ENCODE peak calls at places on chromosomes 11 and 22, in six cellular contexts. O, H, G, B, T and A are unnamed samples.

GRCh38 chr11:71179877-71180276 is 72.5 kb downstream of the SHANK2 start:
- DNase-seq in O (no peak), H (peak), G (no peak), B (no peak), T (no peak), A (no peak)

GRCh38 chr11:12007769-12008737 is at the start of gene DKK3:
- DNase-seq in O (no peak), H (no peak), G (no peak), B (peak), T (peak), A (no peak)

GRCh38 chr11:91164452-91164822 is 941.6 kb upstream of the CHORDC1 start:
- DNase-seq in O (peak), H (no peak), G (peak), B (no peak), T (peak), A (no peak)

GRCh38 chr22:42720263-42721044 is at the start of gene A4GALT:
- DNase-seq in O (no peak), H (no peak), G (no peak), B (no peak), T (no peak), A (peak)

GRCh38 chr22:46058591-46059519 is 81.9 kb upstream of the WNT7B start:
- DNase-seq in O (peak), H (peak), G (no peak), B (no peak), T (peak), A (no peak)

GRCh38 chr11:13051257-13051656 is 42.1 kb downstream of the RASSF10 start:
- DNase-seq in O (no peak), H (no peak), G (no peak), B (no peak), T (no peak), A (no peak)

GRCh38 chr11:40293655-40294342 is 1165.7 kb downstream of the LRRC4C start:
- DNase-seq in O (peak), H (peak), G (peak), B (peak), T (peak), A (peak)

GRCh38 chr22:23939017-23939357 is 22.0 kb downstream of the GSTT2B start:
- DNase-seq in O (no peak), H (no peak), G (no peak), B (no peak), T (no peak), A (no peak)

GRCh38 chr11:34204396-34205279 is 99.2 kb downstream of the NAT10 start:
- DNase-seq in O (no peak), H (no peak), G (no peak), B (no peak), T (no peak), A (no peak)

GRCh38 chr22:35632902-35633301 is 15.3 kb upstream of the APOL6 start:
- DNase-seq in O (no peak), H (no peak), G (no peak), B (no peak), T (no peak), A (no peak)

GRCh38 chr11:94775576-94776327 is 7.6 kb downstream of the AMOTL1 start:
- DNase-seq in O (no peak), H (peak), G (no peak), B (no peak), T (no peak), A (no peak)

GRCh38 chr11:66686801-66687750 is 9.4 kb upstream of the RBM4B start:
- DNase-seq in O (no peak), H (no peak), G (no peak), B (no peak), T (no peak), A (peak)

GRCh38 chr11:63870351-63871197 is 31.7 kb downstream of the MARK2 start:
- DNase-seq in O (no peak), H (no peak), G (no peak), B (no peak), T (no peak), A (no peak)

GRCh38 chr22:28411125-28411524 is 268.5 kb downstream of the TTC28 start:
- DNase-seq in O (peak), H (no peak), G (no peak), B (no peak), T (no peak), A (no peak)

GRCh38 chr11:3745161-3745560 is 52.2 kb downstream of the NUP98 start:
- DNase-seq in O (no peak), H (no peak), G (no peak), B (no peak), T (no peak), A (no peak)

GRCh38 chr22:50691521-50691920 is 18.9 kb downstream of the SHANK3 start:
- DNase-seq in O (peak), H (peak), G (peak), B (peak), T (peak), A (no peak)

GRCh38 chr11:62921573-62922188 is 518 bp upstream of the CHRM1 start:
- DNase-seq in O (no peak), H (no peak), G (peak), B (no peak), T (no peak), A (no peak)

GRCh38 chr22:20464096-20464614 is 26.5 kb upstream of the SCARF2 start:
- DNase-seq in O (no peak), H (no peak), G (no peak), B (no peak), T (no peak), A (no peak)

GRCh38 chr22:28931844-28932561 is 48.6 kb downstream of the ZNRF3 start:
- DNase-seq in O (no peak), H (no peak), G (no peak), B (no peak), T (no peak), A (no peak)

GRCh38 chr11:11786234-11786633 is 55.5 kb upstream of the USP47 start:
- DNase-seq in O (no peak), H (no peak), G (no peak), B (no peak), T (peak), A (no peak)

GRCh38 chr11:2565447-2566222 is 120.8 kb downstream of the KCNQ1 start:
- DNase-seq in O (no peak), H (no peak), G (no peak), B (no peak), T (no peak), A (no peak)

GRCh38 chr22:19843107-19843856 is 11.4 kb downstream of the GNB1L start:
- DNase-seq in O (no peak), H (no peak), G (no peak), B (no peak), T (no peak), A (no peak)

GRCh38 chr11:122213111-122213510 is 97.1 kb upstream of the BLID start:
- DNase-seq in O (no peak), H (no peak), G (no peak), B (no peak), T (no peak), A (no peak)

GRCh38 chr11:60988658-60989057 is 17.2 kb downstream of the CD6 start:
- DNase-seq in O (no peak), H (no peak), G (no peak), B (no peak), T (no peak), A (no peak)

GRCh38 chr22:44550666-44551491 is 52.8 kb upstream of the RTL6 start:
- DNase-seq in O (peak), H (peak), G (peak), B (peak), T (peak), A (peak)

GRCh38 chr11:47997063-47998053 is 17.0 kb downstream of the PTPRJ start:
- DNase-seq in O (no peak), H (peak), G (no peak), B (no peak), T (no peak), A (no peak)

GRCh38 chr11:122814401-122814800 is 23.9 kb upstream of the CRTAM start:
- DNase-seq in O (no peak), H (no peak), G (no peak), B (no peak), T (no peak), A (peak)

GRCh38 chr11:68021167-68021787 is 9.2 kb upstream of the NDUFS8 start:
- DNase-seq in O (no peak), H (peak), G (no peak), B (no peak), T (no peak), A (no peak)
- TF ChIP-seq CTCF in O (peak), H (peak), G (peak), B (no peak), T (peak), A (no peak)

GRCh38 chr11:135069884-135070283 is 657.8 kb upstream of the B3GAT1 start:
- DNase-seq in O (no peak), H (no peak), G (no peak), B (no peak), T (no peak), A (no peak)

GRCh38 chr11:135075740-135076139 is 663.7 kb upstream of the B3GAT1 start:
- DNase-seq in O (peak), H (peak), G (peak), B (peak), T (peak), A (no peak)

GRCh38 chr11:135073444-135073843 is 661.4 kb upstream of the B3GAT1 start:
- DNase-seq in O (no peak), H (no peak), G (no peak), B (no peak), T (no peak), A (no peak)

GRCh38 chr11:135073870-135074269 is 661.8 kb upstream of the B3GAT1 start:
- DNase-seq in O (no peak), H (no peak), G (no peak), B (no peak), T (no peak), A (no peak)

DNA sequence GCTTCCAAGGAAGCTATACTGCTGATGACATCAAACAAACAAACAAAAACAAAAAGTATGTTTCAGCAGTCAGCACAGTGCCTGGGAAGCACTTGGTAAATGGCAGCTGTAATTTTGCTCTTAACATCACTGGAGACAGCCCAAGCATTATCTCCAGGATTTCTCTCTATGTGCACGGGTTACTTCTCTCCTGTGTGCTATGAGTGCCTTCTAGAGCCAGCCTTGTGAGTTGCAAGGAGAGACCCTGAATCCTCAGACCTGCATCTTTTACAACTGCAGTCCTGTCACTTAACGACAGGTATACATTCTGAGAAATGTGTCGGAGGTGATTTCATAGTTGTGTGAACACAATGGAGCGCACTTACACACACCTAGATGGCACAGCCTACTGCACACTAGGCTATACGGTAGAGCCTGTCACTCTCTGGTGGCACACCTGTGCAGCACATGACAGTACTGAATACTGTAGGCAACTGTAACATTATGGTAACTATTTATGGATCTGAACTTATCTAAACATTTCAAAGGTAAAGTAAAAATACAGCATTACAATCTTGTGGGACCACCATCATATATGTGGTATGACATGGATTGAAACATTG is 662.5 kb upstream of the B3GAT1 start:
- DNase-seq in O (no peak), H (no peak), G (no peak), B (no peak), T (no peak), A (no peak)
- TF ChIP-seq CTCF in O (no peak), H (peak), G (peak), B (no peak), T (no peak), A (no peak)

GRCh38 chr11:64917663-64917995 is 620 bp upstream of the ATG2A start:
- DNase-seq in O (no peak), H (no peak), G (no peak), B (no peak), T (no peak), A (no peak)

GRCh38 chr11:64919627-64920026 is 2.6 kb upstream of the ATG2A start:
- DNase-seq in O (no peak), H (no peak), G (no peak), B (no peak), T (no peak), A (no peak)

GRCh38 chr11:64916848-64917662 is at the start of gene ATG2A:
- DNase-seq in O (peak), H (peak), G (peak), B (peak), T (peak), A (peak)

GRCh38 chr11:64916040-64916847 is 765 bp downstream of the ATG2A start:
- DNase-seq in O (peak), H (no peak), G (no peak), B (peak), T (peak), A (peak)

DNA sequence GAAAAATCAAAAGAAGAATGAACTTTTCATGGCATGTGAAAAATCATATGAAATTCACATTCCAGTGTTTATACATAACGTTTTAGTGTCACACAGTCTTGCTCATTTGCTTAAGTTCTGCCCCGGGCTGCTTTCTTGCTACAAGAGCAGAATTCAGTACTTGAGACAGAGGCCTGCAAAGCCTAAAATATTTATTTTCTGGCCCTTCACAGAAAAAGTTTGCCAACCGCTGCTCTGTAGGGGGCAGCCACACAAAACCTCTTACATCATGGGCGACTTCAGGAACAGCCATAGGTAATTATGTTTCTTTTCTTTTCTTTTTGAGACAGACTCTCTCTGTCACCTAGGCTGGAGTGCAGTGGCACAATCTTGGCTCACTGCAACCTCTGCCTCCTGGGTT is 1.0 kb upstream of the ATG2A start:
- DNase-seq in O (peak), H (no peak), G (peak), B (peak), T (peak), A (no peak)
- TF ChIP-seq CTCF in O (peak), H (no peak), G (peak), B (peak), T (peak), A (no peak)

GRCh38 chr11:396948-397548 is 3.0 kb downstream of the PKP3 start:
- DNase-seq in O (peak), H (no peak), G (peak), B (peak), T (peak), A (peak)
- TF ChIP-seq CTCF in O (peak), H (peak), G (peak), B (peak), T (peak), A (peak)